ENCODE peak calls at places on chromosomes 4 and X, in five cellular contexts. One of them, this sample, is unnamed.

GRCh38 chr4:187475901-187476300 is 519.7 kb upstream of the ZFP42 start:
- DNase-seq in HepG2: no peak
- DNase-seq in GM12878: no peak
- DNase-seq in A549: no peak
- DNase-seq in IMR-90: no peak
- DNase-seq in this sample: no peak

GRCh38 chr4:5753766-5754528 is 42.9 kb downstream of the EVC start:
- DNase-seq in HepG2: no peak
- DNase-seq in GM12878: no peak
- DNase-seq in A549: peak
- DNase-seq in IMR-90: peak
- DNase-seq in this sample: no peak

GRCh38 chrX:38664285-38664684 is 102.9 kb downstream of the TSPAN7 start:
- DNase-seq in HepG2: peak
- DNase-seq in GM12878: no peak
- DNase-seq in A549: peak
- DNase-seq in IMR-90: peak
- DNase-seq in this sample: peak

GRCh38 chr4:104524591-104524990 is 29.9 kb upstream of the CXXC4 start:
- DNase-seq in HepG2: no peak
- DNase-seq in GM12878: no peak
- DNase-seq in A549: no peak
- DNase-seq in IMR-90: peak
- DNase-seq in this sample: no peak

GRCh38 chr4:7546809-7547367 is 112.2 kb upstream of the PSAPL1 start:
- DNase-seq in HepG2: no peak
- DNase-seq in GM12878: no peak
- DNase-seq in A549: no peak
- DNase-seq in IMR-90: peak
- DNase-seq in this sample: no peak

GRCh38 chrX:80816051-80816450 is 6.4 kb upstream of the BRWD3 start:
- DNase-seq in HepG2: no peak
- DNase-seq in GM12878: no peak
- DNase-seq in A549: no peak
- DNase-seq in IMR-90: no peak
- DNase-seq in this sample: no peak

GRCh38 chrX:16606142-16606720 is 43.7 kb upstream of the S100G start:
- DNase-seq in HepG2: no peak
- DNase-seq in GM12878: no peak
- DNase-seq in A549: no peak
- DNase-seq in IMR-90: no peak
- DNase-seq in this sample: no peak

GRCh38 chr4:56128231-56128630 is 179.5 kb downstream of the CEP135 start:
- DNase-seq in HepG2: no peak
- DNase-seq in GM12878: no peak
- DNase-seq in A549: no peak
- DNase-seq in IMR-90: peak
- DNase-seq in this sample: no peak

GRCh38 chr4:107845721-107846120 is 21.0 kb downstream of the SGMS2 start:
- DNase-seq in HepG2: no peak
- DNase-seq in GM12878: no peak
- DNase-seq in A549: no peak
- DNase-seq in IMR-90: no peak
- DNase-seq in this sample: no peak

GRCh38 chr4:16029886-16030285 is 53.9 kb downstream of the PROM1 start:
- DNase-seq in HepG2: no peak
- DNase-seq in GM12878: no peak
- DNase-seq in A549: no peak
- DNase-seq in IMR-90: no peak
- DNase-seq in this sample: no peak

GRCh38 chrX:47623540-47624027 is 3.9 kb upstream of the SYN1 start:
- DNase-seq in HepG2: peak
- DNase-seq in GM12878: no peak
- DNase-seq in A549: peak
- DNase-seq in IMR-90: peak
- DNase-seq in this sample: peak

GRCh38 chrX:68929332-68930150 is 100.7 kb downstream of the EFNB1 start:
- DNase-seq in HepG2: no peak
- DNase-seq in GM12878: no peak
- DNase-seq in A549: peak
- DNase-seq in IMR-90: peak
- DNase-seq in this sample: no peak

GRCh38 chr4:40822781-40823180 is 73.0 kb downstream of the NSUN7 start:
- DNase-seq in HepG2: no peak
- DNase-seq in GM12878: no peak
- DNase-seq in A549: no peak
- DNase-seq in IMR-90: no peak
- DNase-seq in this sample: no peak

GRCh38 chr4:67576538-67576937 is 18.0 kb downstream of the STAP1 start:
- DNase-seq in HepG2: no peak
- DNase-seq in GM12878: no peak
- DNase-seq in A549: no peak
- DNase-seq in IMR-90: no peak
- DNase-seq in this sample: no peak

GRCh38 chrX:10952619-10953018 is 158.5 kb upstream of the HCCS start:
- DNase-seq in HepG2: no peak
- DNase-seq in GM12878: no peak
- DNase-seq in A549: no peak
- DNase-seq in IMR-90: peak
- DNase-seq in this sample: no peak

GRCh38 chr4:56783986-56784385 is 37.5 kb downstream of the SPINK2 start:
- DNase-seq in HepG2: no peak
- DNase-seq in GM12878: no peak
- DNase-seq in A549: no peak
- DNase-seq in IMR-90: no peak
- DNase-seq in this sample: no peak

GRCh38 chrX:23493941-23494374 is 159.3 kb downstream of the PTCHD1 start:
- DNase-seq in HepG2: no peak
- DNase-seq in GM12878: no peak
- DNase-seq in A549: peak
- DNase-seq in IMR-90: no peak
- DNase-seq in this sample: no peak

GRCh38 chr4:45072981-45073380 is 346.6 kb upstream of the GNPDA2 start:
- DNase-seq in HepG2: no peak
- DNase-seq in GM12878: no peak
- DNase-seq in A549: no peak
- DNase-seq in IMR-90: no peak
- DNase-seq in this sample: no peak

GRCh38 chrX:134999469-134999868 is 8.7 kb downstream of the SMIM10 start:
- DNase-seq in HepG2: peak
- DNase-seq in GM12878: peak
- DNase-seq in A549: peak
- DNase-seq in IMR-90: peak
- DNase-seq in this sample: peak

GRCh38 chr4:156100651-156101050 is 147.0 kb upstream of the CTSO start:
- DNase-seq in HepG2: no peak
- DNase-seq in GM12878: no peak
- DNase-seq in A549: no peak
- DNase-seq in IMR-90: peak
- DNase-seq in this sample: no peak

GRCh38 chr4:78945638-78946179 is 6.5 kb upstream of the PAQR3 start:
- DNase-seq in HepG2: no peak
- DNase-seq in GM12878: no peak
- DNase-seq in A549: no peak
- DNase-seq in IMR-90: no peak
- DNase-seq in this sample: no peak

GRCh38 chr4:182179105-182179504 is 64.1 kb upstream of the TENM3 start:
- DNase-seq in HepG2: no peak
- DNase-seq in GM12878: no peak
- DNase-seq in A549: no peak
- DNase-seq in IMR-90: peak
- DNase-seq in this sample: peak

GRCh38 chr4:103996059-103996458 is 276.3 kb upstream of the TACR3 start:
- DNase-seq in HepG2: no peak
- DNase-seq in GM12878: no peak
- DNase-seq in A549: peak
- DNase-seq in IMR-90: no peak
- DNase-seq in this sample: no peak

GRCh38 chrX:119990995-119991787 is 47.6 kb upstream of the NKAP start:
- DNase-seq in HepG2: no peak
- DNase-seq in GM12878: no peak
- DNase-seq in A549: no peak
- DNase-seq in IMR-90: no peak
- DNase-seq in this sample: peak

GRCh38 chrX:107672955-107673378 is 44.7 kb downstream of the PRPS1 start:
- DNase-seq in HepG2: peak
- DNase-seq in GM12878: no peak
- DNase-seq in A549: peak
- DNase-seq in IMR-90: peak
- DNase-seq in this sample: peak
- TF ChIP-seq RAD21 in HepG2: peak
- TF ChIP-seq RAD21 in GM12878: peak
- TF ChIP-seq RAD21 in A549: peak
- TF ChIP-seq RAD21 in IMR-90: peak
- TF ChIP-seq RAD21 in this sample: peak

GRCh38 chrX:39730671-39731389 is 366.9 kb downstream of the BCOR start:
- DNase-seq in HepG2: peak
- DNase-seq in GM12878: no peak
- DNase-seq in A549: peak
- DNase-seq in IMR-90: peak
- DNase-seq in this sample: peak
- TF ChIP-seq RAD21 in HepG2: peak
- TF ChIP-seq RAD21 in GM12878: peak
- TF ChIP-seq RAD21 in A549: peak
- TF ChIP-seq RAD21 in IMR-90: peak
- TF ChIP-seq RAD21 in this sample: peak

GRCh38 chrX:129653985-129654651 is 638 bp downstream of the APLN start:
- DNase-seq in HepG2: no peak
- DNase-seq in GM12878: no peak
- DNase-seq in A549: peak
- DNase-seq in IMR-90: no peak
- DNase-seq in this sample: peak

GRCh38 chrX:129654652-129655546 is at the start of gene APLN:
- DNase-seq in HepG2: no peak
- DNase-seq in GM12878: no peak
- DNase-seq in A549: no peak
- DNase-seq in IMR-90: peak
- DNase-seq in this sample: peak

GRCh38 chrX:129653181-129653984 is 1.4 kb downstream of the APLN start:
- DNase-seq in HepG2: no peak
- DNase-seq in GM12878: no peak
- DNase-seq in A549: no peak
- DNase-seq in IMR-90: no peak
- DNase-seq in this sample: no peak

GRCh38 chrX:129658429-129658828 is 3.7 kb upstream of the APLN start:
- DNase-seq in HepG2: no peak
- DNase-seq in GM12878: no peak
- DNase-seq in A549: no peak
- DNase-seq in IMR-90: no peak
- DNase-seq in this sample: no peak

DNA sequence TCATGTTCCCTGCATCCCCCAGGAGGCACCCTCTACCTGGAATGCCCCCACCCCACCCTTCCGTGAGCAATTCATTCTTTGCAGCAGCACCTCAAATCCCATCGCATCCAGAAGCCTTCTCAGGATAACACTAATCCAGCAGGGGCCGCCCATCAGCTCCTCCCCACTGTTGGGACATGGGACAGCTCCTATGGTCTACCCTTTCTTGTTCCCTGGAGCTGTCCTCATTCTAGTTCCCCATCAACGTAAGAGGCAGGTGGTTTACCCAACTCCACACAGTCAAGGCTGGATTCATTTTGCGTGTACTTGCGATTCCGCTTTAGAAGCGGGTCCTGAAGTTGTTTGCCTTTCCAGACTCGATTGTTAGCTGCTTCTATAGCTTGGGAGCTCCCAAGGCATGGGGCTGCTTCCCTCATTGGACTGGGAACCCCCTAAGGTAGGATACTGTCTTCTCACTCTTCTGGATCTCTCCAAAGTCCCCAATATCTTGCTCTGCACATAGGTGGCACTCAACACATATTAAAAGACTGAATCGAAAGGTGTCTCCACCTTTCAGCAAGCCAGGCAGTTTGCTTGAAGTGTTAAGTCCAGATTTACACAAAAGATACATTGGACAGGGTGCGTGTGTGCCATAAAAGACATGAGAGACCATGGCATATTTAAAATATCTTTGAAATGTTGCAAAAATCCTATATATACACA is 942 bp upstream of the APLN start:
- DNase-seq in HepG2: no peak
- DNase-seq in GM12878: no peak
- DNase-seq in A549: peak
- DNase-seq in IMR-90: no peak
- DNase-seq in this sample: no peak
- TF ChIP-seq RAD21 in HepG2: no peak
- TF ChIP-seq RAD21 in GM12878: peak
- TF ChIP-seq RAD21 in A549: peak
- TF ChIP-seq RAD21 in IMR-90: no peak
- TF ChIP-seq RAD21 in this sample: peak

GRCh38 chr4:53905281-53905934 is 159.0 kb downstream of the CHIC2 start:
- DNase-seq in HepG2: peak
- DNase-seq in GM12878: no peak
- DNase-seq in A549: no peak
- DNase-seq in IMR-90: peak
- DNase-seq in this sample: no peak

GRCh38 chr4:53905935-53906377 is 158.4 kb downstream of the CHIC2 start:
- DNase-seq in HepG2: peak
- DNase-seq in GM12878: peak
- DNase-seq in A549: peak
- DNase-seq in IMR-90: peak
- DNase-seq in this sample: peak

GRCh38 chr4:53906786-53907185 is 157.6 kb downstream of the CHIC2 start:
- DNase-seq in HepG2: no peak
- DNase-seq in GM12878: no peak
- DNase-seq in A549: no peak
- DNase-seq in IMR-90: peak
- DNase-seq in this sample: no peak

GRCh38 chr4:53907772-53908171 is 156.6 kb downstream of the CHIC2 start:
- DNase-seq in HepG2: no peak
- DNase-seq in GM12878: no peak
- DNase-seq in A549: no peak
- DNase-seq in IMR-90: no peak
- DNase-seq in this sample: no peak

GRCh38 chr4:53908661-53909078 is 155.7 kb downstream of the CHIC2 start:
- DNase-seq in HepG2: peak
- DNase-seq in GM12878: peak
- DNase-seq in A549: peak
- DNase-seq in IMR-90: peak
- DNase-seq in this sample: peak
- TF ChIP-seq RAD21 in HepG2: peak
- TF ChIP-seq RAD21 in GM12878: peak
- TF ChIP-seq RAD21 in A549: peak
- TF ChIP-seq RAD21 in IMR-90: peak
- TF ChIP-seq RAD21 in this sample: peak

This sample was measured in SK-N-SH.